ENCODE peak calls at places on chromosomes 13 and 19, in eight cellular contexts. G is endothelial cell; B is lower leg skin; F is CD4-positive, alpha-beta T cell; L is thoracic aorta; Q is neural crest cell; T is Calu3; V is cardiac muscle cell. C is an unnamed sample.

GRCh38 chr13:86906458-86906857 is 764.7 kb upstream of the SLITRK5 start:
- DNase-seq in V (no peak), F (no peak), Q (no peak), L (no peak), T (no peak), G (no peak), B (no peak), C (no peak)

GRCh38 chr13:101575591-101575990 is 123.1 kb downstream of the ITGBL1 start:
- DNase-seq in G (no peak), Q (no peak), V (no peak), F (no peak), L (no peak), T (no peak), B (no peak), C (no peak)

GRCh38 chr13:95355491-95355890 is 54.2 kb upstream of the ABCC4 start:
- DNase-seq in L (no peak), Q (no peak), V (peak), T (no peak), G (no peak), B (no peak), F (no peak), C (no peak)

GRCh38 chr19:2207991-2208860 is 27.9 kb downstream of the PLEKHJ1 start:
- DNase-seq in T (no peak), F (no peak), G (no peak), Q (no peak), B (peak), L (peak), V (peak), C (no peak)

GRCh38 chr13:73138276-73138950 is 79.6 kb downstream of the KLF5 start:
- DNase-seq in B (no peak), L (no peak), Q (no peak), T (peak), F (no peak), G (no peak), V (peak), C (no peak)

GRCh38 chr13:76832258-76832988 is 53.8 kb downstream of the KCTD12 start:
- DNase-seq in T (no peak), B (no peak), Q (no peak), G (no peak), L (no peak), V (no peak), F (no peak), C (no peak)

GRCh38 chr13:29693297-29693945 is 97.9 kb upstream of the SLC7A1 start:
- DNase-seq in Q (no peak), B (peak), G (no peak), T (peak), V (no peak), F (no peak), L (no peak), C (no peak)

GRCh38 chr13:79369226-79369625 is 36.8 kb downstream of the RBM26 start:
- DNase-seq in G (no peak), V (no peak), B (no peak), L (no peak), T (no peak), Q (no peak), F (no peak), C (no peak)

GRCh38 chr13:20847298-20847697 is 55.2 kb downstream of the XPO4 start:
- DNase-seq in Q (no peak), V (peak), F (no peak), L (no peak), T (no peak), G (no peak), B (no peak), C (no peak)

GRCh38 chr13:114313061-114313860 is 1.0 kb upstream of the CHAMP1 start:
- DNase-seq in L (no peak), V (no peak), T (no peak), F (no peak), B (no peak), G (no peak), Q (no peak), C (no peak)

GRCh38 chr13:110391273-110391672 is 84.2 kb downstream of the COL4A2 start:
- DNase-seq in G (no peak), L (no peak), Q (no peak), V (no peak), T (no peak), F (no peak), B (no peak), C (no peak)

GRCh38 chr19:32599736-32600157 is 18.8 kb downstream of the PDCD5 start:
- DNase-seq in T (peak), F (peak), L (no peak), Q (peak), B (peak), G (peak), V (peak), C (no peak)

GRCh38 chr13:78660130-78660857 is 1.3 kb upstream of the OBI1 start:
- DNase-seq in F (no peak), G (peak), B (no peak), L (no peak), Q (no peak), V (peak), T (no peak), C (no peak)

GRCh38 chr19:54430306-54431254 is 15.3 kb downstream of the TTYH1 start:
- DNase-seq in V (peak), Q (peak), T (peak), B (no peak), F (peak), L (no peak), G (peak), C (no peak)
- TF ChIP-seq CTCF in V (peak), Q (peak), T (peak), B (no peak), F (no peak), L (no peak), G (no peak), C (no peak)

DNA sequence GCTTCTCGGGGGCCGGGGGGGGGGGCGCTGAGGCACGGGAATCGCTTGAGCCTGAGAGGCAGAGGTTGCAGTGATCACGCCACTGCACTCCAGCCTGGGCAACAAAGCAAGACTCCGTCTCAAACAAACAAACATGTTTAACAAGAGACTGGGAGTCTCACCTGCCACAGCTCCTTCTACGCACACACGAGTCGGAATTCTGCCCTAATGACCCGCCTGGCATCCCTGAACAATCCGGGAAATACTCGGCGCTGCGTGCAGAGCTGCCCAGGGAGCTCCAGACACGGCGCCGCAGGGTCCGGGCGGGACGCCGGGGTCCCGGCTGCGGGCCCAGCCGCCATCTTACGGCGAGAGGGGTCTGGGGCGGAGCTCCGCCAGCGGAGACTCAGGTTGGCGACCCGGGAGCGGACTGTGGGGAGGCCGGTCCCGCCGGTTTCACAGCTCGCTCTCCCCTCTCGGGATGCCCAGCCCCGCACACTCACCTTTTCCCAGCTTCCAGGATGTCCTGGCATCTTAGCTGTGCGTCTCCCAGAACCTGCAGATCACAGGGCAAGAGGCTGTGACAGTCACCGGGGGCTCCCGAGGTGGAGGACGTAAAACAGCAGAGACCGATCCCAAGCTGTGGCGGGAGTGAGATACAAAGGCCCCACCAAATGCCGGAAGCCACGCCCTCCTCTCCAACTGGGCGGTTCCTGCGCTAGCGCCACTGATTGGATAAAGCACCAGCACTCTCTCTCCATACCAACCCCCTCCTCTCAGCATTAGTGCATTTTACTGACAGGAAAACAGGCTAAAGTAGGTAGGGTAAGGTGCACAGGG is 23.6 kb upstream of the ZNF724 start:
- DNase-seq in V (peak), Q (peak), T (peak), G (peak), F (peak), B (peak), L (peak), C (peak)
- TF ChIP-seq CTCF in V (no peak), Q (no peak), T (no peak), G (no peak), F (no peak), B (no peak), L (no peak), C (no peak)

DNA sequence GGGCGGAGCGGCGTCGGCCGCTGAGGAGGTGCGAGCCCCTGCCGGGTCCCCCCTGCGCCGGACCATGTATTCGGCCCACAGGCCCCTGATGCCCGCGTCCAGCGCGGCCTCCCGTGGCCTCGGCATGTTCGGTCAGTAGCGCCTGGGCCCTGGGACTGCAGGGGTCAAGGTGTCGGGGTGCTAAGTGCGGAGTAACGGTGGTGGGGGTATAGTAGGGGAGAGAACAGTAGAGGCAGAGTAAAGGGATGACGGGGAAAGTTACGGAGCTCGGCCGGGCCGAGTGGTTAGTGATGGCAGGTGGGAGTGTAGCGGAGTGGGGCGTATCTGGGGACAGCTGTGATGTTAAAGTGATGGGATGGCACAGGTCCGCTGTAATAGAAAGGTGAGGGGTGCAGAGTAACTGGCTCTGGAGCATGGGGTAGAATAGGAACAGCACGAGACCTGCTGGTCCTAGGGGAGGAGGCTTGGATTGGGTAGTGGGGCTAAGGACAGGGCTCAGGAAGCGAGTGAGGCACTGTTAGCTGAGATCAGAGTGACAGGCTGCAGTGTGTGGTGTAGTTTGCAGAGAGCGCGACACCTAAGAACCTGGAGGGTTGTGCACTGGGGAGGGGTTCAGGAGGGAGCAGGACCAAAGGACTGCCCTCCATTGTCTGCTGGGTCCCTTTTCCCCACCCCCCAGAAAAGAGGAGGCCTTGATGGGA is 15.7 kb downstream of the CIC start:
- DNase-seq in F (no peak), G (no peak), L (no peak), Q (no peak), B (peak), V (no peak), T (no peak), C (no peak)
- TF ChIP-seq CTCF in F (no peak), G (no peak), L (no peak), Q (no peak), B (no peak), V (no peak), T (no peak), C (no peak)

GRCh38 chr19:23403581-23404324 is 8.5 kb upstream of the ZNF91 start:
- DNase-seq in B (no peak), G (no peak), V (no peak), L (no peak), Q (no peak), T (no peak), F (no peak), C (no peak)
- TF ChIP-seq CTCF in B (no peak), G (no peak), V (no peak), L (no peak), Q (no peak), T (no peak), F (no peak), C (no peak)

DNA sequence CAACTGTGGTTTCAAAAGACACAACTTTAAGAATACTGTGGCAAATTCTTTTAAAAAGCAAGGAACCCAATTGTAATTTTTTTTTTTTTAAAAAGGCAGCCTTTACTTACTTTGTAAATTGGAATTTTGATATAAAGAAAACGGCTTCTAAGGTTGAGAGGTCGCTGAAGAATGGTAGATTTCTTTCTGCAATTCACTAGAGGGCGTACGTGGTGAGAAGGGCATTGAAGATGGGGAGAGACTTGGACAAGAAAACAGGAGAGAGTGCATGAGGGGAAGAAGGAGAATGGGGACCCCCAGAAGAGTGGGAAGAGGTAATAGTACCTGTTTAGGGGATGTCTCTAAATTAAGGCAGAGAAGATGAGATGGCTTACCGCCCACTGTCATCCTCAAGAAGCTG is 33.5 kb upstream of the PABPC3 start:
- DNase-seq in T (no peak), F (no peak), B (no peak), G (no peak), Q (no peak), L (no peak), V (no peak), C (no peak)
- TF ChIP-seq CTCF in T (no peak), F (no peak), B (no peak), G (no peak), Q (no peak), L (no peak), V (no peak), C (no peak)

DNA sequence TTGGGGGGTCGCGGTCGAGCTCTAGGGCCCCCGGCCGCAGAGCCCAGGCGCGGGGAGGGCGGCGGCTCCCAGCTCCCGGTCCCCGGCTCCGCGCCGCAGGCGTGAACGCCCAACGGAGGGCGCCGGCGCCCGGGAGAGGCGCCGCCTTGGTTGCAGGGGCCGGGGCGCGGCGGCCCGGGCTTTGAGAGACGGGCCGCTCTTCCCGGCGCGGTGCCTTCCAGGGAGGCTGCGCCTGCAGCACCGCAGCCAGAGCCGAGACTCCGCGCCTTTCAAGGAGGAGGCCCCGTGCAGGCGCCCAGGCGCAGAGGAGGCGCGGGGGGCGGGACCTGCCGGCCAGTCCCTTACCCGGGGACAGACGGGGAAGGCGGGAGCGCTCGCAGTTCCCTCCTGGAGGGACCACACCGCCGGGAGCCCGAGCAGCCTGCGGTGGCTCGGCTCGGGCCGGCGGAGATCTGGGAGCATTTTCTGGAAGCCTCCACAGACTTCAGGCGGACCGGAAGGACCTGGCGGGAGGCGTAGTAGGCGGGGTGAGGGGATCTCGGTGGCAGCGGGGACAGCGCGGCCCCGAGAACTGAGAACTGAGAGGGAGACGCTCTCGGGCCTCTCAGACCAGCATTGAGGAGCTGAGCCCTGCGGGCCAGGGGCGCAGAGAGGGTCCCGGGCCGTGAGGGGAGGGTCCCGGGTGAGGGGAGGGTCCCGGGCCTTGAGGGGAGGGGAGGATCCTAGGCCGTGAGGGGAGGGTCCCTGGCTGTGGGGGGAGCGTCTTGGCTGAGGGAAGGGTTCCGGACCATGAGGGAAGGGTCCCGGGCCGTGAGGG is 25.5 kb upstream of the MCF2L start:
- DNase-seq in G (peak), F (no peak), B (peak), L (no peak), T (peak), Q (peak), V (peak), C (no peak)
- TF ChIP-seq CTCF in G (no peak), F (no peak), B (no peak), L (no peak), T (no peak), Q (no peak), V (no peak), C (no peak)

GRCh38 chr13:57996717-57997116 is 365.2 kb downstream of the PCDH17 start:
- DNase-seq in V (peak), Q (no peak), T (no peak), B (no peak), G (no peak), L (no peak), F (no peak), C (no peak)

GRCh38 chr13:57988276-57988675 is 356.7 kb downstream of the PCDH17 start:
- DNase-seq in V (no peak), F (no peak), Q (no peak), G (no peak), L (no peak), B (no peak), T (no peak), C (no peak)

DNA sequence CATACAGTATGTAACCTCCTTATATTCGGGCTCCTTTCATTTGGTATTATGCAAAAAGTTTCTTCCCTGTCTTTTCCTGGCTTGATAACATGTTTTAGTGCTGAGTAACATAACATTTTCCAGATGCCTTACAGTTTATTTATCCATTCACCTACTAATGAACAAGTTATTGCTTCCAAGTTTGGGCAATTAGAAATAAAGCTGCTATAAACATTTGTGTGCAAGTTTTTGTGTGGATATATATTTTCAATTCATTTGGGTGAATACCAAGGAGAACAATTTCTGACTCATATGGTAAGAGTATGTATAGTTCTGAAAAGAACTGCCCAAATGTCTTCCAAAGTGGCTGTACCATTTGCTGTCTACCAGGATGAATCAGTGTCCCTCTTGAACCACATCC is 360.9 kb downstream of the PCDH17 start:
- DNase-seq in F (no peak), V (no peak), T (no peak), L (no peak), Q (no peak), G (no peak), B (no peak), C (no peak)
- TF ChIP-seq CTCF in F (no peak), V (no peak), T (no peak), L (no peak), Q (no peak), G (no peak), B (no peak), C (no peak)

DNA sequence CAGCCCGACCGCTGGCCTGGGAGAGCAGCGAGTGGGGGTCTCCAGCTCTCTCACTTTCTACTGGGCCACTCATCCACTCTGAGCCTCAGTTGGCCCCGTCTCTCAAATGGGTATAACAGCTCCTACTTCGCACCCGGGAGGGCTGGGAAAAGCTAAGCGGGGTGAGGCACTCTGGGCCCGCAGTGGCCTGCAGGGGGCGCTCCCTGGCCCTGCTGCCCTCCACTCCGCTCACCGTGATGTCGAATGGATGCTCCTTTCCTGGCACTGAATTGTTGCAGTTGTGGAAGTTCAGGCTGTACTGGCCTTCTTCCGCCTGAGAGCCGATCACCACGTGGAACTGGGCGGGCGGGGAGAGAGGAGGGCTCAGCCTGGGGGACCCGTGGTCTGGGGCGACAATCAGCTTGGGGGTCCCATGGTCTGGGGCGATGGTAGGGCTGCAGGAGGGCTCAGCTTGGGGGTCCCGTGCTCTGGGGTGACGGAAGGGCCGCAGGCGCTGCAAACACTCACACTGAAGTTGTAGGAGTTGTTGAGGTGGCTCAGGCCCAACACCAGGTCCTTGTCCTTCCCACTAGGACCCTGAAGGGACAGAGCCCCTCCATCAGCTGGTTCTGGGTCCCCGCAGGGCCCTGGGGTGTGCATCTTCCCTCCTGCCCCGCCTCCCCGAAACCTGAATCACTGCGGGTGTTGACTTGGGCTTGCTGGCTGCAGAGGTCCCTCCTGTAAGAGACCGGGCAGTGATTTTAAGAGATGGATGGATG is 3.9 kb downstream of the GPR108 start:
- DNase-seq in T (no peak), G (no peak), B (no peak), F (no peak), Q (no peak), L (no peak), V (no peak), C (no peak)
- TF ChIP-seq CTCF in T (no peak), G (peak), B (no peak), F (peak), Q (peak), L (no peak), V (peak), C (no peak)